ENCODE peak calls at places on chromosomes 6 and 20, in five cellular contexts. W is HL-60; O is stimulated activated effector memory CD8-positive, alpha-beta T cell treated with anti-CD3 and anti-CD28 coated beads, Interleukin-12 subunit alpha, Interleukin-12 subunit beta, amount 100 ng/mL, for 72 hours; F is activated gamma-delta T cell treated with Interleukin-2 at 50 U/mL for 16 hours; N is activated CD8-positive, alpha-beta memory T cell treated with anti-CD3 and anti-CD28 coated beads for 24 hours. Z is an unnamed sample.

GRCh38 chr6:142913036-142913510 is 31.9 kb downstream of the HIVEP2 start:
- DNase-seq in W (no peak), O (no peak), F (no peak), N (no peak), Z (no peak)

GRCh38 chr20:2093200-2093781 is 8.3 kb upstream of the STK35 start:
- DNase-seq in W (peak; percentile 50), O (no peak), F (no peak), N (no peak), Z (no peak)

GRCh38 chr6:130997061-130997753 is 65.8 kb downstream of the EPB41L2 start:
- DNase-seq in W (no peak), O (no peak), F (no peak), N (no peak), Z (no peak)

GRCh38 chr20:33674294-33675126 is at the start of gene NECAB3:
- DNase-seq in W (peak; percentile 57), O (peak; percentile 87), F (peak; percentile 51), N (peak; percentile 89), Z (no peak)

GRCh38 chr6:95574811-95575210 is 2.5 kb upstream of the MANEA start:
- DNase-seq in W (no peak), O (no peak), F (no peak), N (no peak), Z (no peak)

GRCh38 chr6:149203509-149203908 is 114.0 kb upstream of the TAB2 start:
- DNase-seq in W (no peak), O (no peak), F (no peak), N (no peak), Z (no peak)

GRCh38 chr6:7431594-7432390 is 42.2 kb downstream of the RIOK1 start:
- DNase-seq in W (no peak), O (no peak), F (no peak), N (no peak), Z (no peak)

GRCh38 chr20:54025166-54025835 is 45.1 kb downstream of the BCAS1 start:
- DNase-seq in W (no peak), O (no peak), F (no peak), N (no peak), Z (no peak)

GRCh38 chr20:24781061-24781980 is 167.7 kb upstream of the CST7 start:
- DNase-seq in W (peak; percentile 25), O (no peak), F (no peak), N (no peak), Z (no peak)

GRCh38 chr6:1143655-1144054 is 168.2 kb upstream of the FOXQ1 start:
- DNase-seq in W (no peak), O (no peak), F (no peak), N (no peak), Z (no peak)

GRCh38 chr6:152993431-152993830 is 9.1 kb downstream of the MTRF1L start:
- DNase-seq in W (no peak), O (no peak), F (no peak), N (no peak), Z (no peak)

GRCh38 chr20:48799315-48800105 is 28.3 kb downstream of the PREX1 start:
- DNase-seq in W (no peak), O (no peak), F (no peak), N (no peak), Z (no peak)

GRCh38 chr6:35216832-35217811 is 3.4 kb downstream of the SCUBE3 start:
- DNase-seq in W (no peak), O (no peak), F (no peak), N (no peak), Z (no peak)

GRCh38 chr6:26330835-26331808 is 33.9 kb upstream of the BTN3A2 start:
- DNase-seq in W (peak; percentile 25), O (peak; percentile 78), F (no peak), N (peak; percentile 82), Z (no peak)

GRCh38 chr6:41700577-41701347 is 34.6 kb downstream of the TFEB start:
- DNase-seq in W (no peak), O (no peak), F (no peak), N (no peak), Z (no peak)

GRCh38 chr20:62726716-62727583 is 18.3 kb downstream of the NTSR1 start:
- DNase-seq in W (no peak), O (no peak), F (no peak), N (no peak), Z (no peak)

GRCh38 chr6:111552241-111552744 is 53.4 kb downstream of the TRAF3IP2 start:
- DNase-seq in W (no peak), O (no peak), F (no peak), N (no peak), Z (no peak)

GRCh38 chr6:16286151-16286522 is 47.8 kb downstream of the GMPR start:
- DNase-seq in W (peak; percentile 38), O (peak; percentile 59), F (no peak), N (no peak), Z (peak; percentile 79)

GRCh38 chr20:18847226-18847625 is 33.6 kb downstream of the SCP2D1 start:
- DNase-seq in W (no peak), O (no peak), F (no peak), N (no peak), Z (no peak)

GRCh38 chr6:87139236-87139635 is 16.1 kb upstream of the ZNF292 start:
- DNase-seq in W (peak; percentile 52), O (no peak), F (peak; percentile 46), N (no peak), Z (no peak)

GRCh38 chr6:167858086-167858591 is 31.4 kb downstream of the AFDN start:
- DNase-seq in W (no peak), O (no peak), F (no peak), N (no peak), Z (no peak)

GRCh38 chr6:5379647-5380242 is 118.4 kb downstream of the FARS2 start:
- DNase-seq in W (peak; percentile 67), O (peak; percentile 61), F (no peak), N (no peak), Z (peak; percentile 27)

GRCh38 chr6:5671604-5672559 is 334.8 kb downstream of the NRN1 start:
- DNase-seq in W (no peak), O (no peak), F (no peak), N (no peak), Z (no peak)

GRCh38 chr6:168537485-168537884 is 96.5 kb downstream of the SMOC2 start:
- DNase-seq in W (no peak), O (no peak), F (no peak), N (no peak), Z (no peak)

GRCh38 chr6:151068761-151069312 is 170.9 kb upstream of the AKAP12 start:
- DNase-seq in W (no peak), O (no peak), F (no peak), N (no peak), Z (no peak)

GRCh38 chr6:44564906-44565524 is 177.5 kb downstream of the CDC5L start:
- DNase-seq in W (no peak), O (no peak), F (no peak), N (no peak), Z (no peak)

GRCh38 chr20:1130849-1131248 is 12.4 kb downstream of the PSMF1 start:
- DNase-seq in W (peak; percentile 89), O (no peak), F (no peak), N (no peak), Z (no peak)

GRCh38 chr6:151675746-151676459 is 131.6 kb upstream of the ESR1 start:
- DNase-seq in W (peak; percentile 35), O (peak; percentile 70), F (peak; percentile 23), N (peak; percentile 75), Z (peak; percentile 57)

GRCh38 chr6:152846825-152847224 is 96.2 kb downstream of the VIP start:
- DNase-seq in W (no peak), O (no peak), F (no peak), N (no peak), Z (peak; percentile 2)

Z was measured in iPS DF 6.9.